ENCODE peak calls at places on chromosomes 7 and 10, in seven cellular contexts. X is small intestine, U is GM12865, V is fibroblast of gingiva, N is skeletal muscle cell, W is left ventricle myocardium superior, I is hepatic stellate cell. T is an unnamed sample.

GRCh38 chr7:28176174-28176573 is 4.4 kb downstream of the JAZF1 start:
- DNase-seq in X (no peak), U (no peak), V (no peak), N (no peak), W (no peak), I (no peak), T (no peak)

GRCh38 chr7:101854084-101854865 is 36.8 kb downstream of the CUX1 start:
- DNase-seq in X (no peak), U (no peak), V (no peak), N (no peak), W (no peak), I (no peak), T (no peak)

GRCh38 chr7:26200113-26200443 is 468 bp downstream of the HNRNPA2B1 start:
- DNase-seq in X (peak; percentile 67), U (peak; percentile 79), V (peak; percentile 41), N (no peak), W (peak; percentile 79), I (peak; percentile 48), T (peak; percentile 32)

GRCh38 chr10:119136084-119136483 is 29.4 kb downstream of the SFXN4 start:
- DNase-seq in X (no peak), U (no peak), V (peak; percentile 82), N (no peak), W (no peak), I (no peak), T (no peak)

GRCh38 chr10:69328346-69328687 is 50.0 kb downstream of the HK1 start:
- DNase-seq in X (no peak), U (peak; percentile 11), V (no peak), N (no peak), W (no peak), I (no peak), T (no peak)

GRCh38 chr7:7290429-7291122 is 108.2 kb downstream of the C1GALT1 start:
- DNase-seq in X (no peak), U (no peak), V (no peak), N (no peak), W (no peak), I (no peak), T (no peak)

GRCh38 chr10:8637640-8638039 is 583.2 kb downstream of the GATA3 start:
- DNase-seq in X (no peak), U (no peak), V (no peak), N (no peak), W (no peak), I (no peak), T (no peak)

GRCh38 chr7:44097064-44097932 is 6.8 kb upstream of the AEBP1 start:
- DNase-seq in X (no peak), U (peak; percentile 44), V (no peak), N (no peak), W (no peak), I (no peak), T (no peak)

GRCh38 chr10:125084191-125085186 is 75.9 kb downstream of the CTBP2 start:
- DNase-seq in X (peak; percentile 12), U (no peak), V (peak; percentile 74), N (peak; percentile 75), W (peak; percentile 89), I (peak; percentile 97), T (peak; percentile 86)

GRCh38 chr7:139916717-139917395 is 87.8 kb downstream of the TBXAS1 start:
- DNase-seq in X (no peak), U (peak; percentile 91), V (no peak), N (no peak), W (no peak), I (no peak), T (no peak)

GRCh38 chr10:45155784-45156183 is 155.1 kb downstream of the ZNF22 start:
- DNase-seq in X (no peak), U (no peak), V (no peak), N (no peak), W (no peak), I (no peak), T (no peak)